ENCODE peak calls at places on chromosomes 13 and 19, in nine cellular contexts. One of them, this sample, is unnamed.
A peak's percentile ranks its signal among the peaks of the same experiment; 100 is the strongest.

GRCh38 chr13:107743983-107744382 is 471.4 kb downstream of the LIG4 start:
- DNase-seq in naive thymus-derived CD4-positive, alpha-beta T cell: no peak
- DNase-seq in CD4-positive, CD25-positive, alpha-beta regulatory T cell: no peak
- DNase-seq in body of pancreas: no peak
- DNase-seq in endodermal cell: no peak
- DNase-seq in GM23338: no peak
- DNase-seq in testis: no peak
- DNase-seq in effector memory CD4-positive, alpha-beta T cell: no peak
- DNase-seq in left ventricle myocardium inferior: no peak
- DNase-seq in this sample: no peak

GRCh38 chr19:2087621-2088100 is 8.5 kb downstream of the MOB3A start:
- DNase-seq in naive thymus-derived CD4-positive, alpha-beta T cell: no peak
- DNase-seq in CD4-positive, CD25-positive, alpha-beta regulatory T cell: peak; percentile 71
- DNase-seq in endodermal cell: no peak
- DNase-seq in effector memory CD4-positive, alpha-beta T cell: no peak
- DNase-seq in testis: no peak
- DNase-seq in left ventricle myocardium inferior: no peak
- DNase-seq in body of pancreas: peak; percentile 42
- DNase-seq in GM23338: no peak
- DNase-seq in this sample: no peak

GRCh38 chr13:45368571-45368970 is 27.6 kb upstream of the TPT1 start:
- DNase-seq in CD4-positive, CD25-positive, alpha-beta regulatory T cell: no peak
- DNase-seq in effector memory CD4-positive, alpha-beta T cell: no peak
- DNase-seq in left ventricle myocardium inferior: no peak
- DNase-seq in endodermal cell: no peak
- DNase-seq in body of pancreas: no peak
- DNase-seq in GM23338: no peak
- DNase-seq in testis: no peak
- DNase-seq in naive thymus-derived CD4-positive, alpha-beta T cell: no peak
- DNase-seq in this sample: no peak

GRCh38 chr13:109924376-109924775 is 138.0 kb upstream of the IRS2 start:
- DNase-seq in GM23338: no peak
- DNase-seq in CD4-positive, CD25-positive, alpha-beta regulatory T cell: no peak
- DNase-seq in naive thymus-derived CD4-positive, alpha-beta T cell: no peak
- DNase-seq in testis: no peak
- DNase-seq in body of pancreas: no peak
- DNase-seq in left ventricle myocardium inferior: no peak
- DNase-seq in effector memory CD4-positive, alpha-beta T cell: no peak
- DNase-seq in endodermal cell: no peak
- DNase-seq in this sample: no peak

GRCh38 chr19:52941941-52942370 is 18.7 kb upstream of the ZNF888 start:
- DNase-seq in left ventricle myocardium inferior: peak; percentile 27
- DNase-seq in GM23338: peak; percentile 65
- DNase-seq in endodermal cell: peak; percentile 74
- DNase-seq in CD4-positive, CD25-positive, alpha-beta regulatory T cell: peak; percentile 40
- DNase-seq in naive thymus-derived CD4-positive, alpha-beta T cell: no peak
- DNase-seq in effector memory CD4-positive, alpha-beta T cell: no peak
- DNase-seq in testis: peak; percentile 28
- DNase-seq in body of pancreas: peak; percentile 26
- DNase-seq in this sample: no peak

GRCh38 chr13:101258071-101258470 is 158.2 kb downstream of the NALCN start:
- DNase-seq in effector memory CD4-positive, alpha-beta T cell: peak; percentile 41
- DNase-seq in endodermal cell: peak; percentile 77
- DNase-seq in left ventricle myocardium inferior: no peak
- DNase-seq in CD4-positive, CD25-positive, alpha-beta regulatory T cell: no peak
- DNase-seq in GM23338: peak; percentile 22
- DNase-seq in testis: no peak
- DNase-seq in naive thymus-derived CD4-positive, alpha-beta T cell: no peak
- DNase-seq in body of pancreas: no peak
- DNase-seq in this sample: no peak

GRCh38 chr13:105333416-105333815 is 1202.0 kb downstream of the EFNB2 start:
- DNase-seq in left ventricle myocardium inferior: no peak
- DNase-seq in testis: no peak
- DNase-seq in body of pancreas: no peak
- DNase-seq in CD4-positive, CD25-positive, alpha-beta regulatory T cell: no peak
- DNase-seq in effector memory CD4-positive, alpha-beta T cell: no peak
- DNase-seq in endodermal cell: no peak
- DNase-seq in naive thymus-derived CD4-positive, alpha-beta T cell: no peak
- DNase-seq in GM23338: no peak
- DNase-seq in this sample: no peak

GRCh38 chr13:25920277-25920676 is 131.5 kb downstream of the SHISA2 start:
- DNase-seq in naive thymus-derived CD4-positive, alpha-beta T cell: no peak
- DNase-seq in GM23338: no peak
- DNase-seq in CD4-positive, CD25-positive, alpha-beta regulatory T cell: no peak
- DNase-seq in effector memory CD4-positive, alpha-beta T cell: no peak
- DNase-seq in endodermal cell: no peak
- DNase-seq in testis: no peak
- DNase-seq in left ventricle myocardium inferior: no peak
- DNase-seq in body of pancreas: no peak
- DNase-seq in this sample: no peak

GRCh38 chr13:112974125-112974524 is 5.1 kb downstream of the MCF2L start:
- DNase-seq in endodermal cell: no peak
- DNase-seq in left ventricle myocardium inferior: peak; percentile 9
- DNase-seq in GM23338: no peak
- DNase-seq in effector memory CD4-positive, alpha-beta T cell: no peak
- DNase-seq in naive thymus-derived CD4-positive, alpha-beta T cell: no peak
- DNase-seq in CD4-positive, CD25-positive, alpha-beta regulatory T cell: no peak
- DNase-seq in testis: no peak
- DNase-seq in body of pancreas: no peak
- DNase-seq in this sample: no peak

GRCh38 chr13:48831248-48831647 is 144.5 kb upstream of the FNDC3A start:
- DNase-seq in naive thymus-derived CD4-positive, alpha-beta T cell: no peak
- DNase-seq in GM23338: no peak
- DNase-seq in effector memory CD4-positive, alpha-beta T cell: no peak
- DNase-seq in testis: no peak
- DNase-seq in left ventricle myocardium inferior: no peak
- DNase-seq in CD4-positive, CD25-positive, alpha-beta regulatory T cell: no peak
- DNase-seq in body of pancreas: no peak
- DNase-seq in endodermal cell: no peak
- DNase-seq in this sample: no peak

GRCh38 chr19:14347999-14348889 is 33.0 kb upstream of the ADGRE5 start:
- DNase-seq in left ventricle myocardium inferior: peak; percentile 62
- DNase-seq in endodermal cell: peak; percentile 90
- DNase-seq in testis: peak; percentile 69
- DNase-seq in naive thymus-derived CD4-positive, alpha-beta T cell: peak; percentile 74
- DNase-seq in GM23338: peak; percentile 78
- DNase-seq in body of pancreas: peak; percentile 59
- DNase-seq in CD4-positive, CD25-positive, alpha-beta regulatory T cell: peak; percentile 56
- DNase-seq in effector memory CD4-positive, alpha-beta T cell: peak; percentile 42
- DNase-seq in this sample: peak; percentile 19

GRCh38 chr19:2795827-2796658 is 10.7 kb downstream of the THOP1 start:
- DNase-seq in GM23338: no peak
- DNase-seq in left ventricle myocardium inferior: no peak
- DNase-seq in endodermal cell: no peak
- DNase-seq in body of pancreas: no peak
- DNase-seq in effector memory CD4-positive, alpha-beta T cell: no peak
- DNase-seq in testis: no peak
- DNase-seq in CD4-positive, CD25-positive, alpha-beta regulatory T cell: no peak
- DNase-seq in naive thymus-derived CD4-positive, alpha-beta T cell: no peak
- DNase-seq in this sample: no peak

GRCh38 chr13:78194904-78195639 is 276.4 kb upstream of the EDNRB start:
- DNase-seq in CD4-positive, CD25-positive, alpha-beta regulatory T cell: no peak
- DNase-seq in body of pancreas: no peak
- DNase-seq in left ventricle myocardium inferior: no peak
- DNase-seq in naive thymus-derived CD4-positive, alpha-beta T cell: no peak
- DNase-seq in endodermal cell: peak; percentile 61
- DNase-seq in testis: no peak
- DNase-seq in GM23338: peak; percentile 21
- DNase-seq in effector memory CD4-positive, alpha-beta T cell: no peak
- DNase-seq in this sample: no peak

GRCh38 chr19:58034476-58034790 is 608 bp downstream of the ZSCAN1 start:
- DNase-seq in left ventricle myocardium inferior: no peak
- DNase-seq in naive thymus-derived CD4-positive, alpha-beta T cell: no peak
- DNase-seq in CD4-positive, CD25-positive, alpha-beta regulatory T cell: no peak
- DNase-seq in effector memory CD4-positive, alpha-beta T cell: no peak
- DNase-seq in GM23338: peak; percentile 78
- DNase-seq in endodermal cell: peak; percentile 64
- DNase-seq in body of pancreas: no peak
- DNase-seq in testis: no peak
- DNase-seq in this sample: no peak

GRCh38 chr19:45098521-45099464 is 5.8 kb downstream of the PPP1R37 start:
- DNase-seq in CD4-positive, CD25-positive, alpha-beta regulatory T cell: no peak
- DNase-seq in body of pancreas: no peak
- DNase-seq in effector memory CD4-positive, alpha-beta T cell: no peak
- DNase-seq in left ventricle myocardium inferior: peak; percentile 45
- DNase-seq in testis: peak; percentile 72
- DNase-seq in endodermal cell: peak; percentile 46
- DNase-seq in naive thymus-derived CD4-positive, alpha-beta T cell: no peak
- DNase-seq in GM23338: no peak
- DNase-seq in this sample: no peak

GRCh38 chr19:13850910-13851753 is 25.8 kb upstream of the NANOS3 start:
- DNase-seq in endodermal cell: peak; percentile 89
- DNase-seq in effector memory CD4-positive, alpha-beta T cell: peak; percentile 73
- DNase-seq in testis: no peak
- DNase-seq in body of pancreas: peak; percentile 91
- DNase-seq in naive thymus-derived CD4-positive, alpha-beta T cell: no peak
- DNase-seq in CD4-positive, CD25-positive, alpha-beta regulatory T cell: peak; percentile 32
- DNase-seq in left ventricle myocardium inferior: peak; percentile 79
- DNase-seq in GM23338: no peak
- DNase-seq in this sample: no peak

GRCh38 chr13:89704040-89704439 is 1643.4 kb upstream of the MIR17HG start:
- DNase-seq in naive thymus-derived CD4-positive, alpha-beta T cell: no peak
- DNase-seq in endodermal cell: no peak
- DNase-seq in left ventricle myocardium inferior: no peak
- DNase-seq in testis: no peak
- DNase-seq in CD4-positive, CD25-positive, alpha-beta regulatory T cell: no peak
- DNase-seq in GM23338: no peak
- DNase-seq in effector memory CD4-positive, alpha-beta T cell: no peak
- DNase-seq in body of pancreas: no peak
- DNase-seq in this sample: no peak

GRCh38 chr13:23202383-23202782 is 21.6 kb downstream of the SGCG start:
- DNase-seq in CD4-positive, CD25-positive, alpha-beta regulatory T cell: no peak
- DNase-seq in testis: no peak
- DNase-seq in GM23338: no peak
- DNase-seq in endodermal cell: no peak
- DNase-seq in left ventricle myocardium inferior: no peak
- DNase-seq in effector memory CD4-positive, alpha-beta T cell: no peak
- DNase-seq in body of pancreas: no peak
- DNase-seq in naive thymus-derived CD4-positive, alpha-beta T cell: no peak
- DNase-seq in this sample: no peak

GRCh38 chr13:54705738-54706137 is 1677.1 kb downstream of the OLFM4 start:
- DNase-seq in endodermal cell: peak; percentile 62
- DNase-seq in CD4-positive, CD25-positive, alpha-beta regulatory T cell: no peak
- DNase-seq in testis: no peak
- DNase-seq in effector memory CD4-positive, alpha-beta T cell: no peak
- DNase-seq in body of pancreas: no peak
- DNase-seq in naive thymus-derived CD4-positive, alpha-beta T cell: no peak
- DNase-seq in left ventricle myocardium inferior: no peak
- DNase-seq in GM23338: no peak
- DNase-seq in this sample: no peak

GRCh38 chr19:10764340-10764894 is 46.5 kb downstream of the DNM2 start:
- DNase-seq in naive thymus-derived CD4-positive, alpha-beta T cell: no peak
- DNase-seq in testis: no peak
- DNase-seq in body of pancreas: peak; percentile 59
- DNase-seq in CD4-positive, CD25-positive, alpha-beta regulatory T cell: no peak
- DNase-seq in left ventricle myocardium inferior: no peak
- DNase-seq in endodermal cell: no peak
- DNase-seq in GM23338: no peak
- DNase-seq in effector memory CD4-positive, alpha-beta T cell: no peak
- DNase-seq in this sample: no peak
- H3K4me1 ChIP-seq in naive thymus-derived CD4-positive, alpha-beta T cell: peaks cover 50% of the 10 kb centered on the region
- H3K4me1 ChIP-seq in testis: peaks cover 62% of the 10 kb centered on the region
- H3K4me1 ChIP-seq in body of pancreas: peaks cover 71% of the 10 kb centered on the region
- H3K4me1 ChIP-seq in CD4-positive, CD25-positive, alpha-beta regulatory T cell: peaks cover 48% of the 10 kb centered on the region
- H3K4me1 ChIP-seq in left ventricle myocardium inferior: peaks cover 100% of the 10 kb centered on the region
- H3K4me1 ChIP-seq in endodermal cell: no peaks in the 10 kb centered on the region
- H3K4me1 ChIP-seq in GM23338: no peaks in the 10 kb centered on the region
- H3K4me1 ChIP-seq in effector memory CD4-positive, alpha-beta T cell: peaks cover 61% of the 10 kb centered on the region
- H3K4me1 ChIP-seq in this sample: peaks cover 10% of the 10 kb centered on the region

GRCh38 chr19:35269425-35270117 is 809 bp downstream of the USF2 start:
- DNase-seq in body of pancreas: peak; percentile 93
- DNase-seq in testis: peak; percentile 89
- DNase-seq in GM23338: peak; percentile 89
- DNase-seq in effector memory CD4-positive, alpha-beta T cell: peak; percentile 48
- DNase-seq in naive thymus-derived CD4-positive, alpha-beta T cell: peak; percentile 68
- DNase-seq in CD4-positive, CD25-positive, alpha-beta regulatory T cell: peak; percentile 76
- DNase-seq in endodermal cell: peak; percentile 97
- DNase-seq in left ventricle myocardium inferior: peak; percentile 88
- DNase-seq in this sample: no peak
- H3K4me1 ChIP-seq in body of pancreas: peaks cover 34% of the 10 kb centered on the region
- H3K4me1 ChIP-seq in testis: peaks cover 32% of the 10 kb centered on the region
- H3K4me1 ChIP-seq in GM23338: peaks cover 7% of the 10 kb centered on the region
- H3K4me1 ChIP-seq in effector memory CD4-positive, alpha-beta T cell: peaks cover 13% of the 10 kb centered on the region
- H3K4me1 ChIP-seq in naive thymus-derived CD4-positive, alpha-beta T cell: peaks cover 6% of the 10 kb centered on the region
- H3K4me1 ChIP-seq in CD4-positive, CD25-positive, alpha-beta regulatory T cell: peaks cover 22% of the 10 kb centered on the region
- H3K4me1 ChIP-seq in endodermal cell: no peaks in the 10 kb centered on the region
- H3K4me1 ChIP-seq in left ventricle myocardium inferior: peaks cover 52% of the 10 kb centered on the region
- H3K4me1 ChIP-seq in this sample: no peaks in the 10 kb centered on the region

GRCh38 chr19:54302252-54302651 is 10.7 kb downstream of the LILRA5 start:
- DNase-seq in testis: no peak
- DNase-seq in naive thymus-derived CD4-positive, alpha-beta T cell: no peak
- DNase-seq in body of pancreas: peak; percentile 35
- DNase-seq in GM23338: no peak
- DNase-seq in CD4-positive, CD25-positive, alpha-beta regulatory T cell: no peak
- DNase-seq in endodermal cell: no peak
- DNase-seq in effector memory CD4-positive, alpha-beta T cell: no peak
- DNase-seq in left ventricle myocardium inferior: no peak
- DNase-seq in this sample: no peak
- H3K4me1 ChIP-seq in testis: no peaks in the 10 kb centered on the region
- H3K4me1 ChIP-seq in naive thymus-derived CD4-positive, alpha-beta T cell: peaks cover 19% of the 10 kb centered on the region
- H3K4me1 ChIP-seq in body of pancreas: no peaks in the 10 kb centered on the region
- H3K4me1 ChIP-seq in GM23338: no peaks in the 10 kb centered on the region
- H3K4me1 ChIP-seq in CD4-positive, CD25-positive, alpha-beta regulatory T cell: no peaks in the 10 kb centered on the region
- H3K4me1 ChIP-seq in endodermal cell: no peaks in the 10 kb centered on the region
- H3K4me1 ChIP-seq in effector memory CD4-positive, alpha-beta T cell: peaks cover 3% of the 10 kb centered on the region
- H3K4me1 ChIP-seq in left ventricle myocardium inferior: no peaks in the 10 kb centered on the region
- H3K4me1 ChIP-seq in this sample: no peaks in the 10 kb centered on the region

GRCh38 chr19:18204394-18205179 is 745 bp upstream of the RAB3A start:
- DNase-seq in effector memory CD4-positive, alpha-beta T cell: no peak
- DNase-seq in left ventricle myocardium inferior: no peak
- DNase-seq in endodermal cell: peak; percentile 90
- DNase-seq in GM23338: peak; percentile 79
- DNase-seq in naive thymus-derived CD4-positive, alpha-beta T cell: no peak
- DNase-seq in CD4-positive, CD25-positive, alpha-beta regulatory T cell: no peak
- DNase-seq in body of pancreas: no peak
- DNase-seq in testis: no peak
- DNase-seq in this sample: no peak

GRCh38 chr19:18203863-18204393 is at the start of gene RAB3A:
- DNase-seq in left ventricle myocardium inferior: peak; percentile 100
- DNase-seq in body of pancreas: peak; percentile 100
- DNase-seq in GM23338: peak; percentile 100
- DNase-seq in testis: peak; percentile 100
- DNase-seq in CD4-positive, CD25-positive, alpha-beta regulatory T cell: peak; percentile 100
- DNase-seq in effector memory CD4-positive, alpha-beta T cell: peak; percentile 99
- DNase-seq in endodermal cell: peak; percentile 100
- DNase-seq in naive thymus-derived CD4-positive, alpha-beta T cell: peak; percentile 97
- DNase-seq in this sample: peak; percentile 97

GRCh38 chr19:18206018-18206417 is 2.2 kb upstream of the RAB3A start:
- DNase-seq in testis: no peak
- DNase-seq in left ventricle myocardium inferior: no peak
- DNase-seq in naive thymus-derived CD4-positive, alpha-beta T cell: no peak
- DNase-seq in body of pancreas: no peak
- DNase-seq in GM23338: peak; percentile 34
- DNase-seq in CD4-positive, CD25-positive, alpha-beta regulatory T cell: no peak
- DNase-seq in endodermal cell: no peak
- DNase-seq in effector memory CD4-positive, alpha-beta T cell: no peak
- DNase-seq in this sample: no peak

GRCh38 chr19:18203408-18203862 is 407 bp downstream of the RAB3A start:
- DNase-seq in CD4-positive, CD25-positive, alpha-beta regulatory T cell: peak; percentile 75
- DNase-seq in testis: no peak
- DNase-seq in naive thymus-derived CD4-positive, alpha-beta T cell: no peak
- DNase-seq in GM23338: no peak
- DNase-seq in left ventricle myocardium inferior: peak; percentile 51
- DNase-seq in body of pancreas: peak; percentile 43
- DNase-seq in effector memory CD4-positive, alpha-beta T cell: no peak
- DNase-seq in endodermal cell: no peak
- DNase-seq in this sample: no peak

GRCh38 chr19:18205180-18205915 is 1.5 kb upstream of the RAB3A start:
- DNase-seq in testis: peak; percentile 85
- DNase-seq in CD4-positive, CD25-positive, alpha-beta regulatory T cell: peak; percentile 75
- DNase-seq in effector memory CD4-positive, alpha-beta T cell: no peak
- DNase-seq in GM23338: peak; percentile 71
- DNase-seq in left ventricle myocardium inferior: peak; percentile 86
- DNase-seq in endodermal cell: peak; percentile 85
- DNase-seq in naive thymus-derived CD4-positive, alpha-beta T cell: peak; percentile 40
- DNase-seq in body of pancreas: peak; percentile 79
- DNase-seq in this sample: no peak
- H3K4me1 ChIP-seq in testis: peaks cover 10% of the 10 kb centered on the region
- H3K4me1 ChIP-seq in CD4-positive, CD25-positive, alpha-beta regulatory T cell: peaks cover 24% of the 10 kb centered on the region
- H3K4me1 ChIP-seq in effector memory CD4-positive, alpha-beta T cell: peaks cover 18% of the 10 kb centered on the region
- H3K4me1 ChIP-seq in GM23338: peaks cover 11% of the 10 kb centered on the region
- H3K4me1 ChIP-seq in left ventricle myocardium inferior: peaks cover 39% of the 10 kb centered on the region
- H3K4me1 ChIP-seq in endodermal cell: no peaks in the 10 kb centered on the region
- H3K4me1 ChIP-seq in naive thymus-derived CD4-positive, alpha-beta T cell: peaks cover 16% of the 10 kb centered on the region
- H3K4me1 ChIP-seq in body of pancreas: peaks cover 26% of the 10 kb centered on the region
- H3K4me1 ChIP-seq in this sample: no peaks in the 10 kb centered on the region

This sample was measured in H1.